ENCODE peak calls at places on chromosome 20, in five cellular contexts. C is GM12865; T is stimulated activated CD4-positive, alpha-beta T cell treated with anti-CD3 and anti-CD28 coated beads, TNF-alpha, amount 100 ng/mL, for 4 hours; E is AG04450; J is DND-41. P is an unnamed sample.

GRCh38 chr20:24718277-24718676 is 230.8 kb upstream of the CST7 start:
- DNase-seq in J (no peak), E (no peak), C (no peak), T (no peak), P (no peak)

GRCh38 chr20:6468751-6469150 is 298.7 kb upstream of the BMP2 start:
- DNase-seq in J (no peak), C (no peak), T (no peak), E (no peak), P (no peak)

GRCh38 chr20:57609086-57609841 is 11.0 kb downstream of the ZBP1 start:
- DNase-seq in E (no peak), T (no peak), C (peak; percentile 42), J (no peak), P (no peak)

GRCh38 chr20:18322551-18322950 is 34.2 kb downstream of the ZNF133 start:
- DNase-seq in E (no peak), C (no peak), T (no peak), J (no peak), P (no peak)

GRCh38 chr20:46826343-46826984 is 68.2 kb upstream of the EYA2 start:
- DNase-seq in J (no peak), C (no peak), T (no peak), E (no peak), P (no peak)

GRCh38 chr20:47973519-47974233 is 188.4 kb upstream of the SULF2 start:
- DNase-seq in J (no peak), C (peak; percentile 47), E (no peak), T (no peak), P (no peak)

GRCh38 chr20:59221049-59221748 is 57.6 kb downstream of the ZNF831 start:
- DNase-seq in E (no peak), J (no peak), C (no peak), T (no peak), P (no peak)

GRCh38 chr20:38875170-38875993 is 50.8 kb upstream of the FAM83D start:
- DNase-seq in J (peak; percentile 83), C (peak; percentile 98), E (no peak), T (peak; percentile 47), P (peak; percentile 90)

GRCh38 chr20:48606117-48606840 is 221.5 kb downstream of the PREX1 start:
- DNase-seq in J (no peak), E (no peak), C (no peak), T (no peak), P (no peak)

GRCh38 chr20:14860410-14860814 is 523.0 kb upstream of the FLRT3 start:
- DNase-seq in J (no peak), C (peak; percentile 63), T (no peak), E (no peak), P (no peak)

GRCh38 chr20:50762045-50762422 is 30.7 kb downstream of the PARD6B start:
- DNase-seq in C (no peak), T (no peak), J (no peak), E (no peak), P (no peak)

GRCh38 chr20:7742479-7742878 is 197.8 kb downstream of the HAO1 start:
- DNase-seq in C (no peak), T (no peak), J (no peak), E (peak; percentile 37), P (no peak)

GRCh38 chr20:33653218-33653899 is 8.8 kb upstream of the C20orf144 start:
- DNase-seq in J (peak; percentile 67), T (peak; percentile 13), E (no peak), C (peak; percentile 78), P (no peak)

GRCh38 chr20:50569864-50570836 is 60.0 kb downstream of the PTPN1 start:
- DNase-seq in J (peak; percentile 63), T (no peak), E (no peak), C (peak; percentile 84), P (no peak)

GRCh38 chr20:51176846-51177245 is 153.9 kb upstream of the KCNG1 start:
- DNase-seq in C (no peak), E (no peak), J (no peak), T (no peak), P (no peak)

P was measured in CD8-positive, alpha-beta memory T cell.